ENCODE peak calls at places on chromosomes 12 and 14, in four cellular contexts. D is HEK293T, U is WTC11, B is K562. F is an unnamed sample.

GRCh38 chr14:37172936-37173613 is 669 bp upstream of the SLC25A21 start:
- DNase-seq in D (no peak), B (peak), U (no peak), F (no peak)

GRCh38 chr14:49774111-49774510 is 6.2 kb downstream of the KLHDC2 start:
- DNase-seq in B (no peak), D (no peak), U (no peak), F (no peak)

GRCh38 chr12:99713946-99714520 is 66.5 kb downstream of the GARIN6 start:
- DNase-seq in U (no peak), D (no peak), B (no peak), F (no peak)

GRCh38 chr12:130086248-130086647 is 76.0 kb upstream of the FZD10 start:
- DNase-seq in B (no peak), D (no peak), U (no peak), F (no peak)

GRCh38 chr14:53151867-53152626 is 1.1 kb downstream of the DDHD1 start:
- DNase-seq in U (peak), D (peak), B (peak), F (peak)

GRCh38 chr14:85619866-85620265 is 89.9 kb downstream of the FLRT2 start:
- DNase-seq in D (no peak), B (no peak), U (no peak), F (no peak)

GRCh38 chr12:67637718-67638117 is 10.8 kb upstream of the DYRK2 start:
- DNase-seq in B (no peak), D (no peak), U (no peak), F (no peak)

GRCh38 chr12:54341901-54342300 is 17.0 kb downstream of the COPZ1 start:
- DNase-seq in B (no peak), D (no peak), U (no peak), F (no peak)

GRCh38 chr14:53874704-53875103 is 81.9 kb downstream of the BMP4 start:
- DNase-seq in U (no peak), B (no peak), D (no peak), F (no peak)

GRCh38 chr12:55931317-55931779 is 386 bp downstream of the DGKA start:
- DNase-seq in B (peak), U (no peak), D (no peak), F (no peak)

GRCh38 chr14:51614707-51615106 is 37.0 kb upstream of the FRMD6 start:
- DNase-seq in B (no peak), U (no peak), D (no peak), F (no peak)

GRCh38 chr12:131092911-131093901 is 139.5 kb downstream of the ADGRD1 start:
- DNase-seq in B (no peak), U (peak), D (no peak), F (no peak)

GRCh38 chr12:60494249-60494648 is 898.4 kb downstream of the SLC16A7 start:
- DNase-seq in D (peak), U (no peak), B (peak), F (peak)

GRCh38 chr14:55373784-55374725 is 37.6 kb downstream of the ATG14 start:
- DNase-seq in U (no peak), D (no peak), B (no peak), F (no peak)

GRCh38 chr12:94807951-94808350 is 157.6 kb upstream of the TMCC3 start:
- DNase-seq in B (no peak), D (no peak), U (no peak), F (no peak)

GRCh38 chr12:13049816-13050215 is 5.6 kb downstream of the FAM234B start:
- DNase-seq in B (no peak), D (no peak), U (no peak), F (no peak)

GRCh38 chr14:78566859-78567172 is 396.6 kb downstream of the NRXN3 start:
- DNase-seq in D (no peak), B (no peak), U (no peak), F (no peak)

GRCh38 chr12:109144224-109144623 is 27.8 kb downstream of the ACACB start:
- DNase-seq in B (no peak), U (no peak), D (no peak), F (no peak)

GRCh38 chr14:58871972-58872530 is 234.3 kb downstream of the DACT1 start:
- DNase-seq in D (no peak), B (no peak), U (no peak), F (no peak)

GRCh38 chr12:12717586-12718381 is 616 bp downstream of the CDKN1B start:
- DNase-seq in D (no peak), B (peak), U (peak), F (no peak)

GRCh38 chr14:96176811-96177211 is 27.8 kb upstream of the BDKRB2 start:
- DNase-seq in B (no peak), U (no peak), D (no peak), F (no peak)

GRCh38 chr14:32342854-32343200 is 13.7 kb downstream of the AKAP6 start:
- DNase-seq in B (no peak), D (no peak), U (no peak), F (no peak)

GRCh38 chr14:32349322-32349721 is 20.2 kb downstream of the AKAP6 start:
- DNase-seq in U (no peak), B (no peak), D (no peak), F (no peak)

GRCh38 chr14:32342151-32342853 is 13.2 kb downstream of the AKAP6 start:
- DNase-seq in U (no peak), D (no peak), B (no peak), F (no peak)

GRCh38 chr14:32343926-32344430 is 14.9 kb downstream of the AKAP6 start:
- DNase-seq in U (no peak), B (no peak), D (no peak), F (no peak)

GRCh38 chr14:32345311-32345771 is 16.2 kb downstream of the AKAP6 start:
- DNase-seq in D (no peak), B (no peak), U (no peak), F (no peak)
- TF ChIP-seq ELF4 in D (no peak), B (no peak), U (no peak), F (no peak)

GRCh38 chr12:89390802-89391673 is 38.7 kb upstream of the DUSP6 start:
- DNase-seq in B (peak), D (no peak), U (no peak), F (peak)
- TF ChIP-seq ELF4 in B (no peak), D (no peak), U (no peak), F (peak)

GRCh38 chr14:81138429-81138828 is 82.3 kb downstream of the GTF2A1 start:
- DNase-seq in U (no peak), B (no peak), D (no peak), F (no peak)

GRCh38 chr14:81132492-81132891 is 88.3 kb downstream of the GTF2A1 start:
- DNase-seq in B (no peak), U (no peak), D (no peak), F (no peak)

GRCh38 chr14:81137316-81137715 is 83.4 kb downstream of the GTF2A1 start:
- DNase-seq in B (no peak), D (no peak), U (no peak), F (no peak)
- TF ChIP-seq ELF4 in B (no peak), D (no peak), U (no peak), F (no peak)

GRCh38 chr12:127810026-127810425 is 456.9 kb upstream of the TMEM132C start:
- DNase-seq in D (no peak), B (no peak), U (no peak), F (no peak)

GRCh38 chr12:127811988-127812387 is 455.0 kb upstream of the TMEM132C start:
- DNase-seq in D (no peak), B (no peak), U (no peak), F (no peak)

GRCh38 chr12:127809236-127809635 is 457.7 kb upstream of the TMEM132C start:
- DNase-seq in B (no peak), U (no peak), D (no peak), F (no peak)

GRCh38 chr12:127819066-127819465 is 447.9 kb upstream of the TMEM132C start:
- DNase-seq in D (no peak), U (no peak), B (no peak), F (no peak)

DNA sequence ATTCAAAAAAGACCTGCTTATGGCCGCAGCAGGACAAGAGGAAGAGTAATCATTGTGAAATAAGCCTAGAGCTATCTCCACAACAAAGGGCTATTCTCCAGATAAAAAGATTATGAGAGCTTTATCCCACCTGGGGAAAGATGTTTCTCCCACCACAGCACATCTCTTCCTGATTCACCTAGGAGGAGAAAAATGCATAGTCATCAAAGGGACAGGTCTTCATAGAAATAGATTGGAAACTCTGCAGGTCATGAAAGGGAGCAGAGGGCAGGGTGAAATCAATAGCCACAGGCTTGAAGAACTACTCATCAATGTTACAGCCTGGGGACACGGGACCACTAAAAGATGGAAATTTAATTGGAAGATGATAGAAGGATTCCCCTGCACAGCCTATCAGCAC is 453.8 kb upstream of the TMEM132C start:
- DNase-seq in D (no peak), U (no peak), B (no peak), F (no peak)
- TF ChIP-seq ELF4 in D (no peak), U (no peak), B (no peak), F (no peak)

DNA sequence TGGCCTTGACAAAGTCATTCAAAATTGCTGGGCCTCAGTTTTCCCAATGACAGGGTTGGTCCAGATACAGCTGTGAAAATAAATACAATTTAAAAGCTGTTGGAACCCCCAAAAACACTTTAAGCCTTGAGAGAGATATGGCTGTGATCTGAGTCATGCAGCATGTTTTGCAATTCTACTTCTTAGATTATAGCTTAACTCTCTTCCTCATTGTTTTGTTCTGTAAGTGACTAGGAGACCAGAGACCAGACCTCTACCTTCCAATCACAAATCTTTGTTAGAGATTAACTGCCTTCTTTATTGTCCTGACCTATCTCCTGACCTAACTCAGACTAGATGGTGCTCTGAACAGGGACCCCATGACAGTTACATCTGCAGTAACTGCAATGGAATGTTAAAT is 198.1 kb downstream of the STXBP6 start:
- DNase-seq in B (no peak), U (no peak), D (no peak), F (no peak)
- TF ChIP-seq ELF4 in B (no peak), U (no peak), D (no peak), F (no peak)

GRCh38 chr14:57085043-57085442 is 183.7 kb downstream of the EXOC5 start:
- DNase-seq in B (no peak), D (no peak), U (no peak), F (no peak)

GRCh38 chr14:57085801-57086200 is 182.9 kb downstream of the EXOC5 start:
- DNase-seq in U (no peak), B (no peak), D (no peak), F (no peak)

GRCh38 chr14:57086271-57087162 is 182.2 kb downstream of the EXOC5 start:
- DNase-seq in D (no peak), B (no peak), U (no peak), F (no peak)

GRCh38 chr14:57078054-57078453 is 190.7 kb downstream of the EXOC5 start:
- DNase-seq in D (no peak), U (no peak), B (no peak), F (no peak)

DNA sequence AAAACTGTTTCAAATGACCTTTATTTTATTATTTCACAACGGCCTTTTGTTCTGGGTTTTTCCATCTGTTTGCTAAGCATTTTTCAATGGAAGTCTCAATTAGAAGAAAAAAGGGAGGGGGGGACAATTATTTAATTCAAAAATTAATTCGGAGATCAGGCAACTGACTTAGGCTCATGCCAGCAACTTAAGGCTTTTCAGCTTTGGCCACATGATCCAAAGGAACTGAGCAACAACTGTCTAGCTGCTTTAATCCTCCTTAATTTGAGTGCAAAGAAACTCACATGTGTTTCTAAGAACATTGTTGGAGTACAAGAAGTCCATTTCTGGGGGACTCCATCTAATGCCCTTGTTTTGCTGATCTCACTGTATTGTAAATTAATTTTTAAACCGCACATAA is 188.0 kb downstream of the EXOC5 start:
- DNase-seq in D (no peak), B (no peak), U (no peak), F (no peak)
- TF ChIP-seq ELF4 in D (no peak), B (no peak), U (no peak), F (no peak)

DNA sequence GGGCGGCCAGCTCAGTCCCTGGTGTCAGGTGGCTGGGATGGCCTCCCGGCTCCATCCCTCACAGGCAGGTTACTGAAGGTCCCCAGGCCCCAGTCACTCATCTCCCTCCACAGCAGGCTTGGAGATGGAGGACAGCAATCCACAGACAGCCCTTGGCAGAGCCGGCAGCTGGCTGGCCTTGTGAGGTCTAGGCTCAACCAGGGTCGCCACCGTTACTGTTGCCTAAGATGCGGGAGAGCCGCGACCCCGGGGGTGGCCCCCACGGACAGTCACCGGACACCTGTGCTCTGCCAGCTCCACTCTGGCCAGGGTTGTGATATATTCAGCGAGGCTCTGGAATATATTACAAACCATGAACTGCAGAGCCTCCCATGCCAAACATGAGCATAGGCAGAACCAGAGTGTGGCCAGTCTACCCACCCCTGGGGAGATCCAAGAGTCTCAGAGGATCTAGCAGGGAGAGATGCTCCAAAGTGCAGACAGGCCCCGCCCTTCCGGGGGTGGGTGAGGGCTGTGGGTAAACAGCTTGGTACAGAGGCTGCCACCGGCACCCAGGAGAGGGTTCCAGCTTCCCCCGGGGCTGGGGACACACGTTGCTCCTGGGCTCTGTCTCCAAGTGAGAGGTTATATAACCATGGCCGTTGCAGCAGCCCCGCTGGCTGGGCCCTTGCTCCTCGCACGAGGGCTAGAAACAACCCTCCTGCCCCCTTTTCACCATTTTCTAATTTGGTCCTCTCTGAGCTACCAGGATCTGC is 55.9 kb upstream of the DIO3 start:
- DNase-seq in U (peak), B (no peak), D (no peak), F (no peak)
- TF ChIP-seq ELF4 in U (no peak), B (no peak), D (no peak), F (no peak)

DNA sequence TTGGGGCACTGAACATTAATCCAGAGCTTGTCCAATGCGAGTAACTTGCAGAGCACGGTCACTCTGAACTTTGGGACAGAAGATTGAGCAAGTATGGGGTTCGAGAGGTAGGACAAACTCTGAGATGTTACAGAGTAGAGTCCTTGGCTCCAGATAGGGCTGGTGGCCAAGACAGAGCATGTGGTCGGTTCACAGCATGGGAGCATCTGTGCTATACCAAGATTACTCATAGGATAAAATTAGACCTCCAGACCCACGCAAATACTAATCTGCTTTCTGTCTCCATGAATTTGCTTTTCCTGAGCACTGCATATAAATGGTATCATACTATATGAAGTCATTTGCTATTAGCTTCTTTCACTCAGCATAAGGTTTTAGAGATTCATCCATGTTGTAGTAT is 93.4 kb upstream of the TBX5 start:
- DNase-seq in D (no peak), U (no peak), B (no peak), F (no peak)
- TF ChIP-seq ELF4 in D (no peak), U (no peak), B (no peak), F (no peak)

GRCh38 chr14:65260786-65261185 is 151.7 kb upstream of the FUT8 start:
- DNase-seq in B (no peak), U (no peak), D (no peak), F (no peak)
- TF ChIP-seq ELF4 in B (no peak), U (no peak), D (no peak), F (no peak)

F was measured in HepG2.